ENCODE peak calls at places on chromosomes 5 and 9, in six cellular contexts. G, B, N, I, K and D are unnamed samples. For H3K79me1, the result is how much of the 10 kb centered on the place peaks cover.

GRCh38 chr5:18000744-18001143 is 366.5 kb downstream of the TAF11L14 start:
- DNase-seq in G (no peak), B (no peak), N (no peak), I (no peak), K (no peak), D (no peak)

GRCh38 chr5:157204765-157205164 is 24.1 kb downstream of the ITK start:
- DNase-seq in G (no peak), B (no peak), N (no peak), I (no peak), K (no peak), D (no peak)

GRCh38 chr9:86978413-86978812 is 31.1 kb upstream of the GAS1 start:
- DNase-seq in G (peak), B (no peak), N (no peak), I (no peak), K (no peak), D (no peak)

GRCh38 chr5:90264930-90265857 is 144.4 kb downstream of the CETN3 start:
- DNase-seq in G (peak), B (peak), N (peak), I (peak), K (peak), D (peak)

GRCh38 chr9:124216474-124217176 is 41.1 kb upstream of the NEK6 start:
- DNase-seq in G (no peak), B (no peak), N (no peak), I (no peak), K (no peak), D (no peak)

GRCh38 chr5:1331861-1332405 is 13.0 kb downstream of the CLPTM1L start:
- DNase-seq in G (no peak), B (no peak), N (no peak), I (no peak), K (no peak), D (no peak)

GRCh38 chr5:54535149-54535844 is 17.7 kb downstream of the SNX18 start:
- DNase-seq in G (no peak), B (no peak), N (no peak), I (no peak), K (no peak), D (no peak)

GRCh38 chr9:124510650-124511425 is 3.6 kb upstream of the NR5A1 start:
- DNase-seq in G (peak), B (no peak), N (no peak), I (peak), K (no peak), D (no peak)

GRCh38 chr9:2173170-2173569 is 158.0 kb downstream of the SMARCA2 start:
- DNase-seq in G (no peak), B (no peak), N (no peak), I (no peak), K (no peak), D (no peak)

GRCh38 chr9:108882052-108882888 is 20.2 kb downstream of the ACTL7A start:
- DNase-seq in G (no peak), B (no peak), N (no peak), I (no peak), K (no peak), D (no peak)

GRCh38 chr9:136629879-136630661 is 32.6 kb upstream of the EGFL7 start:
- DNase-seq in G (peak), B (peak), N (peak), I (peak), K (peak), D (peak)

GRCh38 chr5:127934791-127935256 is 148.7 kb upstream of the SLC12A2 start:
- DNase-seq in G (peak), B (peak), N (peak), I (peak), K (peak), D (peak)

GRCh38 chr9:28539432-28539831 is 966.2 kb upstream of the C9orf72 start:
- DNase-seq in G (no peak), B (no peak), N (no peak), I (no peak), K (no peak), D (no peak)

GRCh38 chr9:36276840-36277239 is 18.6 kb upstream of the GNE start:
- DNase-seq in G (peak), B (no peak), N (no peak), I (peak), K (no peak), D (no peak)

GRCh38 chr9:109963079-109963478 is 183.1 kb downstream of the PALM2AKAP2 start:
- DNase-seq in G (no peak), B (no peak), N (no peak), I (no peak), K (no peak), D (no peak)

GRCh38 chr9:124975131-124975530 is 34.2 kb upstream of the GOLGA1 start:
- DNase-seq in G (peak), B (no peak), N (peak), I (peak), K (peak), D (no peak)

GRCh38 chr5:81183811-81184748 is 49.0 kb upstream of the CKMT2 start:
- DNase-seq in G (no peak), B (no peak), N (no peak), I (peak), K (no peak), D (no peak)

GRCh38 chr5:1367149-1367548 is 22.2 kb upstream of the CLPTM1L start:
- DNase-seq in G (no peak), B (no peak), N (no peak), I (no peak), K (no peak), D (no peak)

GRCh38 chr5:115842089-115842881 is 550 bp downstream of the AP3S1 start:
- DNase-seq in G (no peak), B (no peak), N (no peak), I (peak), K (no peak), D (no peak)

GRCh38 chr5:156456857-156457256 is 129.9 kb downstream of the SGCD start:
- DNase-seq in G (no peak), B (no peak), N (no peak), I (no peak), K (no peak), D (no peak)

GRCh38 chr9:12916037-12916436 is 141.2 kb downstream of the LURAP1L start:
- DNase-seq in G (peak), B (peak), N (no peak), I (peak), K (peak), D (peak)

GRCh38 chr9:35650341-35651158 is at the start of gene SIT1:
- DNase-seq in G (no peak), B (no peak), N (no peak), I (no peak), K (no peak), D (no peak)

GRCh38 chr5:157484768-157485167 is 24.8 kb downstream of the NIPAL4 start:
- DNase-seq in G (peak), B (no peak), N (no peak), I (no peak), K (no peak), D (no peak)

GRCh38 chr5:144205141-144205551 is 34.5 kb downstream of the KCTD16 start:
- DNase-seq in G (peak), B (no peak), N (peak), I (peak), K (peak), D (no peak)

GRCh38 chr5:123125172-123125508 is 36.1 kb downstream of the PRDM6 start:
- DNase-seq in G (peak), B (no peak), N (no peak), I (peak), K (no peak), D (no peak)

GRCh38 chr5:31122998-31123950 is 70.2 kb upstream of the CDH6 start:
- DNase-seq in G (peak), B (no peak), N (no peak), I (peak), K (no peak), D (no peak)

DNA sequence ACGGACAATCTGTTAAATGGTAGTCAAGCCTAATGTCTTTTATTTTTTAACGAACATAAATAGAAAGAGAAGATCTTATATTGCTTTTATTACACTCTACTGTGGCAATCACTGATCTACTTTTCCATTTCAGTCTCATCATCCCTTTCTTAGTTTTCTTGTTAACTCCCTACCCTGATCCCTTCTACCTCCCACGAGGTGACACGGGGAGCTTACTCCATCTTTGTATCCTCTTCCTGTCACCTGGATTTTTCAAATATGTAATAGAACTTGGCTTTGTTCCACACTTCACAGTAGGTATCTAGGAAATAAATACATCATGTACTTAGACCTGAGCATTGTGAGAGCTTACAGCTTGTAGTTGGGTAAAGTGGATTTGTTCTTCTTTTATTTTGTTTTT is 211.1 kb downstream of the PIK3R1 start:
- DNase-seq in G (no peak), B (no peak), N (no peak), I (no peak), K (no peak), D (no peak)
- H3K79me1 ChIP-seq in G (under half), B (under half), N (under half), I (under half), K (under half), D (under half)

DNA sequence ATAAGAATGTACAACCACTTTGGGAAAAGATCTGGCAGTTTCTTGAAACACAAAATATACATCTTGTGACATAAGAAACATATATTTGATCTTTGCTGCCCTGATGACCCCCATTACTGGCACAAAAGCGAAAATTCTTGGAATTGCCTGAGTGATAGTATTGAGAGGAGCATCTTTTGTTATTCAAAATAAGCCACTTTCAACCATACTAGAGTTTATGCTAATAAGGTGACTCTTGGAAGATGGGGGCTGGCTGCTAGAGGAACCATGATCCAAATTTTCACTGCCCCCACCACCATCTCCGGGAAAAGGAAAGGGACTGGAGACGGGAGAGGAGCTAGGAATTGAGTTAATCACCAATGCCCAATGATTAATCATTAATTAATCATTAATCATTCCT is 25.7 kb downstream of the FBXW11 start:
- DNase-seq in G (no peak), B (peak), N (peak), I (no peak), K (no peak), D (no peak)
- H2BK15ac ChIP-seq in G (no peak), B (no peak), N (no peak), I (no peak), K (no peak), D (no peak)

DNA sequence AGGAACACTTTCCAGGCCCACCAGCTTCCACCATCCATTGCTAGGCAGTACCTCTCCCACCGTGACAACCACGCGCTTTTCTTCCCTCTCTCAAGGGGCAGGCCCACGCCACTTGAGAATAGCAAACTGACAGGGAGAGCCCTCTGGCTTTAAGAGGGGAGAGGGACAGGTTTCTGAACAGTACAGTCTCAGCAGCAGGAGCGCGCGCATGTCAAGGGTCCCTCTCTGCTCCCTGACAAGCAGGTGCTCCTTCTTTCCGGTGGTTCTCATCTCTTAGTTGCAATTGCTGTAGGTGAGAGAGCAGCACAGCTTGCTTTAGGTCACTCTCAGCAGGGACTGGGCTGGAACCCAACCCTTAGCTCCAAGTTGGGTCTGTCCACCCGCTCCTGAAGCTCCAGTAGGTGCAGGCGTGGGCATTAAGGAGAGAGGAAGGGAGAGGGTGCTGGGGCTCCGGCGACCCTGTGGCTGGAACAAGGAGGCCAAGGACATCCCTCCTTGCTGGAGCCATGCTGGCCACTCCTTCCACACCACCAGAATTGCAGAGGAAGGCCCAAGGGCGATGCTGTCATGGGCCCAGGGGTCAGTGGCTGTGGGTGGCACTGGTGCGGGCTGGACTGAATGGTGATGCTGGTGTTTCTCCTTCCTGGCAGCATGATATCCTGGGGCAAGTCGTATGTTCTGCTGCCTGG is 9.0 kb upstream of the PHF2 start:
- DNase-seq in G (no peak), B (no peak), N (no peak), I (no peak), K (no peak), D (no peak)
- H2BK5ac ChIP-seq in G (peak), B (peak), N (no peak), I (no peak), K (no peak), D (peak)

GRCh38 chr5:118628672-118629354 is 359.5 kb downstream of the DTWD2 start:
- DNase-seq in G (no peak), B (peak), N (peak), I (no peak), K (peak), D (peak)
- H3K79me1 ChIP-seq in G (under half), B (under half), N (under half), I (under half), K (under half), D (under half)

GRCh38 chr9:95952471-95952870 is 77.0 kb downstream of the ERCC6L2 start:
- DNase-seq in G (no peak), B (no peak), N (no peak), I (no peak), K (no peak), D (no peak)
- H2BK15ac ChIP-seq in G (no peak), B (no peak), N (no peak), I (no peak), K (no peak), D (no peak)

DNA sequence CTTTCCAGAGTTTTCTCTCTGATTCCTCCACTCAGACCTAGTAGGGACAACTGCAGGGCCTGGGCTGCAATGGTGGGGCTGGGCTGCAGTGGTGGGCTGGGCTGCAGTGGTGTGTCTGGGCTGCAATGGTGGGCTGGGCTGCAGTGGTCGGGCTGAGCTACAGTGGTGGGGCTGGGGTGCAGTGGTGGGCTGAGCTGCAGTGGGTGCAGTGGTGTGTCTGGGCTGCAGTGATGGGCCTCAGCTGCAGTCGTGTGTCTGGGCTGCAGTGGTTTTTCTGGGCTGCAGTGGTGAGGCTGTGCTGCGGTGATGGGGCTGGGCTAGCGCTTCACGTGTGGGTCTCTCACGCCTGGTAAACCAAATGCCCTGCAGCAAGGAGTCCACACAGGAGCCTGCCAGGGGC is 27.4 kb downstream of the ABO start:
- DNase-seq in G (no peak), B (no peak), N (no peak), I (no peak), K (no peak), D (no peak)
- H2BK5ac ChIP-seq in G (no peak), B (no peak), N (no peak), I (no peak), K (no peak), D (no peak)

GRCh38 chr9:94921072-94921471 is 194.6 kb downstream of the AOPEP start:
- DNase-seq in G (peak), B (no peak), N (no peak), I (peak), K (peak), D (no peak)
- H3K79me1 ChIP-seq in G (under half), B (under half), N (under half), I (under half), K (under half), D (under half)

DNA sequence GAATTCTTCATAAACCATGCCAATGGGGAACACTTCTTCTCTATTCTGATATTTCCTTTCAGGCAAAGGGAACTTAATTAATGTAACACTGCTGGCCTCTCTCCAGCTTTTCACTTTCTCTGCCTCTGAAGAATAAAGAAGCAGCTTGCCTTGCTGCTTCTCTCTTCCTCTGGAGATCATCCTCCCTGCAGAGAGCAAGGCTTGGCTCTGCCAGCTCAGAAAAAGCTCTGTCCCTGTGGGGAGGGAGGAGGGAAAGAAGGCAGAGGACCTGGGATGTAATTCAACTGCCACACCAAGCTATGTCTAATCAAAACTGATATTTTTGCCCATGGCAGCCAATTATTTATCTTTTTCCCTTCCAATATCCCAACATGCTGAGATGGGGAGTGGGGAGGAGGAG is 6.4 kb downstream of the CTNND2 start:
- DNase-seq in G (no peak), B (no peak), N (no peak), I (no peak), K (no peak), D (no peak)
- H2BK15ac ChIP-seq in G (no peak), B (no peak), N (no peak), I (no peak), K (no peak), D (no peak)

DNA sequence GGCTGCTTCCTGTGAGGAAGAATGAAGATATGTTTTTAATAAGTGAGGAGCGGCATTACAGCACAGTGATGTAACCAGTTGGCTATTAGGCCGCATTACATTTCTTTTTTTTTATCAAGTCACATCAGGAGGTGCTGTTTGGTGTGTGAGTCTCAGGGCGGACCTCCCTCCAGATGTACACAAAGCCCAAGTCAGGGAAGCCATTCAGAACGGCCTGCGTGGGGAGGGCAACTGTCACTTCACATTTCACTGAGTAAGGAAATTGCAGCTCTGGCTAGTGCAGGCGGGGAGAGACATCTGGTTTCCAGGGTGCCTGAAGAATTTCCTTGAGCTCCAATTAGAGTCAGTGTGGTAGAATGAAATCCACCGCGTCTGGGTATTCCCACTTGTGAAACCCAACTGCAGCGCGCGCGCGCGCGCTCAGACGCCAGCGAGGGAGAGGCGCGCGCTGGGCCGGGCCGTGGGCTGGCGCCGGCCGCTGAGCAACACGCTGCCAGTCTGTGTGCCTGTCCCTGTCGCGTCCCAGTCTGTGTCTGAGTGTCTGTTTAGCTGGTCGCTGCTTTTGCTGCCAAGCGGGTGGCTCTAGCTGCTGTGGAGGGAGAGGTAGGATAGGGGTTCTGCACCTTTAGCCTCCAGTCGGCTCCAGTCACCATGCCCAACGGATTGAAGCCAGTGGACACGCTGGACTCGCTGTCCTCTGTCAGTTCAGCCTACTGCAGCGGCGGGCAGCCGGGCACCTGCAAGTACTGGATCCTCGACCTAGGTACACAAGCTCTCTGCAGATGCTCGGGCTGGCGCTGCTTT is 140.8 kb upstream of the OTULINL start:
- DNase-seq in G (peak), B (no peak), N (no peak), I (peak), K (no peak), D (peak)
- H2BK5ac ChIP-seq in G (peak), B (no peak), N (no peak), I (peak), K (no peak), D (peak)

GRCh38 chr9:127565231-127565630 is 46.8 kb upstream of the STXBP1 start:
- DNase-seq in G (no peak), B (no peak), N (no peak), I (no peak), K (no peak), D (no peak)
- H3K79me1 ChIP-seq in G (under half), B (under half), N (under half), I (under half), K (under half), D (under half)